ENCODE peak calls at places on chromosome 9, in five cellular contexts. C is OCI-LY7, O is prostate gland, Q is H1, I is GM23248. F is an unnamed sample.

GRCh38 chr9:137828527-137829259 is 48.9 kb upstream of the CACNA1B start:
- DNase-seq in I (peak; percentile 37), C (no peak), Q (peak; percentile 81), O (no peak), F (no peak)

GRCh38 chr9:20619492-20619860 is 2.8 kb downstream of the MLLT3 start:
- DNase-seq in Q (no peak), C (no peak), O (no peak), I (no peak), F (no peak)

GRCh38 chr9:76902395-76902794 is 3.5 kb downstream of the PRUNE2 start:
- DNase-seq in C (no peak), O (no peak), Q (no peak), I (no peak), F (no peak)

GRCh38 chr9:114763220-114763619 is 42.6 kb downstream of the TNFSF15 start:
- DNase-seq in O (no peak), Q (no peak), I (no peak), C (no peak), F (no peak)

GRCh38 chr9:79641055-79641454 is 69.3 kb downstream of the TLE4 start:
- DNase-seq in Q (no peak), C (no peak), I (no peak), O (no peak), F (no peak)

GRCh38 chr9:129953736-129954135 is 89.3 kb downstream of the FNBP1 start:
- DNase-seq in C (no peak), Q (no peak), O (no peak), I (no peak), F (no peak)

GRCh38 chr9:95516736-95517558 is at the start of gene PTCH1:
- DNase-seq in O (peak; percentile 69), Q (peak; percentile 79), I (peak; percentile 75), C (no peak), F (peak; percentile 54)

GRCh38 chr9:29213374-29214161 is 1640.3 kb upstream of the C9orf72 start:
- DNase-seq in I (no peak), O (no peak), Q (peak; percentile 83), C (no peak), F (peak; percentile 37)

GRCh38 chr9:92245005-92245797 is 48.3 kb downstream of the IARS1 start:
- DNase-seq in O (no peak), I (peak; percentile 88), C (no peak), Q (no peak), F (peak; percentile 13)

GRCh38 chr9:116585896-116586295 is 101.2 kb upstream of the TRIM32 start:
- DNase-seq in Q (no peak), O (no peak), C (no peak), I (peak; percentile 57), F (no peak)

GRCh38 chr9:123167474-123167873 is 100.9 kb downstream of the STRBP start:
- DNase-seq in Q (no peak), C (peak; percentile 57), O (no peak), I (no peak), F (no peak)

GRCh38 chr9:138049085-138049778 is 171.7 kb downstream of the CACNA1B start:
- DNase-seq in I (no peak), O (no peak), C (no peak), Q (no peak), F (no peak)

GRCh38 chr9:5500441-5501235 is 9.7 kb upstream of the PDCD1LG2 start:
- DNase-seq in O (no peak), C (no peak), I (no peak), Q (no peak), F (no peak)

GRCh38 chr9:123871781-123872180 is 58.1 kb downstream of the DENND1A start:
- DNase-seq in I (no peak), Q (no peak), C (no peak), O (no peak), F (no peak)

GRCh38 chr9:4062966-4063365 is 236.9 kb downstream of the GLIS3 start:
- DNase-seq in C (no peak), O (no peak), I (peak; percentile 32), Q (no peak), F (peak; percentile 51)

GRCh38 chr9:6590329-6590728 is 55.2 kb downstream of the GLDC start:
- DNase-seq in Q (no peak), C (no peak), O (no peak), I (no peak), F (no peak)

GRCh38 chr9:78121488-78121887 is 89.9 kb upstream of the GNAQ start:
- DNase-seq in C (peak; percentile 36), Q (peak; percentile 83), O (peak; percentile 27), I (peak; percentile 63), F (peak; percentile 20)

GRCh38 chr9:107405511-107405910 is 84.1 kb downstream of the KLF4 start:
- DNase-seq in O (no peak), Q (no peak), I (no peak), C (no peak), F (no peak)

GRCh38 chr9:120477534-120478001 is 102.4 kb downstream of the CDK5RAP2 start:
- DNase-seq in O (peak; percentile 35), Q (peak; percentile 85), C (peak; percentile 28), I (peak; percentile 86), F (peak; percentile 51)

GRCh38 chr9:87646546-87646945 is 79.4 kb upstream of the CTSL start:
- DNase-seq in C (no peak), Q (no peak), I (no peak), O (no peak), F (no peak)

GRCh38 chr9:82539126-82539525 is 523.8 kb downstream of the RASEF start:
- DNase-seq in C (no peak), I (no peak), Q (no peak), O (no peak), F (no peak)

GRCh38 chr9:14301006-14301405 is 12.9 kb downstream of the NFIB start:
- DNase-seq in O (no peak), C (no peak), I (no peak), Q (no peak), F (no peak)
- H3K27ac ChIP-seq in O (no peak overlapping the region), C (no peak overlapping the region), I (no peak overlapping the region), Q (no peak overlapping the region), F (no peak overlapping the region)

DNA sequence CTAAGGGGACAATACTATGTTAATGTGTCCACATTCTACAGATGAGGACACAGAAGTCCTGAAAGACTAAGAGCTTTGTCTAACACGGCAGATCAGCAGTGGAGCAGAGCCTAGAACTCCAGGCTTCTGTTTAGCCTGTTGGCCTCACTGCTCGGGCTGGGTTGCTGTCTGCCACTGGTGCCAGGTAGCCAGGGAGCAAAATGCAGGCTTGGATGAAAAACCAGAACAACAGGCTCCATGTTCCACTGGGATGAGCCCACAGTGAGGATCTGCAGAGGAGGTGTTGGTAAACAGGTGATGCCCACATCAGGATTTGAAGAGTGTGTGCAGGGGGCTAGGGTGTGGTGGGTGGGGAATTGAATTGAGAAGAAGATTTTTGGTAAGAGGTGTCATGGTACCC is 114.0 kb upstream of the TBC1D2 start:
- DNase-seq in Q (no peak), C (no peak), O (no peak), I (no peak), F (no peak)
- H3K4me1 ChIP-seq in Q (no peaks in the 10 kb centered on the region), C (no peaks in the 10 kb centered on the region), O (no peaks in the 10 kb centered on the region), I (peaks cover 19% of the 10 kb centered on the region), F (no peaks in the 10 kb centered on the region)

GRCh38 chr9:89351584-89351983 is 33.3 kb downstream of the SECISBP2 start:
- DNase-seq in I (no peak), O (no peak), Q (no peak), C (no peak), F (no peak)
- H3K27ac ChIP-seq in I (no peak overlapping the region), O (no peak overlapping the region), Q (no peak overlapping the region), C (no peak overlapping the region), F (no peak overlapping the region)

DNA sequence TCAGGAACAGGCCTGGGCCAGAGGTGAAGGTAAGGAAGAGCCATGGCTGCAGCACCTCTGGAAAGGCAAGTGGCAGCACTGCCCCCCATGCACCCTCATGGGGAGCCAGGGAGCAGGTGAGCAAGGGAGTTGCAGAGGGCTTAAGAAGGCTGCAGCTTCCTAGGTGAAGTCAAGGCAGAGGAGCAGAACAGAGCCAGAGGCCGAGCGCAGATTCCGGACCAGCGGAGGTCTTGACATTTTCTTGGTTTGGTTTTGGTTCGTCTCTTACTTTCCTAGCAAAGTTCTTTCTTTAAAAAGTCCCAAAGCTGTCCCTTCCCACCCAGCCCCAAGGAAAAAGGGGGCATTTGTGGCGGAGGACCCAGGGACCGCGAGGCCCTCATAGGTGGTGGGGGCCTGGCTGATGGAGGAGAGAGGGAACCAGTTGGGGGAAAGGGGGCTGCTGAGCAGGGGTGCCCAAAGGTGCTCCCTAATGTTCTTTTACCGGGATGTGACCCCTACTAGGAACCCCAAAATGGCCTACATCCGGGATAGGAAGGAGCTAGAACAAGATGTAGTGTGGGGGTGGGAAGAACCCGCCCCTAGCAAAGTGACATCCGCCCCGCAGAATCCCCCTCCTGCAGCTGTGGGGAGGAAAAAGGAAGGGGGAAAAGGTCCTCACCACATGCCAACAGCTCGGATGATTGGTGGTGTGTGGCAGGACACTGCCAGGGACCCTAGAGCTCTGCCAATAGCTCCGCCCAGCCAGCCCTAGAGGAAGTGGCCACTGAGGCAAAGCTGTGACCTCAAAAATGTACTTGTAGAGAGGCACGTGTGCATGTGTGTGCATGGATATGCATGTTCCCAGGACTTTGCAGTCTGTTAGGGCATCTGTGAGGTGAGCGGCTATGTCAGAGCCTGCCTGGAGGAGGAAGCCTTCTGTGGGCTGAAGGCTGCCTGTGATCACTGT is 914 bp upstream of the CD72 start:
- DNase-seq in C (peak; percentile 94), I (no peak), Q (no peak), O (no peak), F (no peak)
- H3K4me1 ChIP-seq in C (peaks cover 67% of the 10 kb centered on the region), I (no peaks in the 10 kb centered on the region), Q (no peaks in the 10 kb centered on the region), O (no peaks in the 10 kb centered on the region), F (no peaks in the 10 kb centered on the region)

DNA sequence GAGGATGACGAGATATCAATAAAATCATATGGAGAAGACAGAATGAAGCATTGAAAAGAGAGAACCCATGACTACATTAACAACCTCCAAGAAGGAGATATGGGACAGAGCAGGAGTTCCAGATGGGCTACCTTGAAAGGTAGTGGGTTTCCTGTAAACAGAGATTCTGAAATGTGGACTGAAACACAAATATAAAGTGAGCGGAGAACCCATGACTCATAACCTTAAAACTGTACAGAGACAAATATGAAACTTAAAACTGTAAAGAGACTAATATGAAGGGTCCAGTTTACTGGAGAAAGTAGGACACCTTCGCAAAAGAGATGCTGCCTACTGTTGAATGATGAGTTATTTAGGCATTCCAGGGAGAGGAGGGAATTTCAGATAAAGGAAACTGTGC is 383.7 kb downstream of the CAAP1 start:
- DNase-seq in Q (no peak), O (no peak), C (no peak), I (no peak), F (no peak)
- H3K27ac ChIP-seq in Q (no peak overlapping the region), O (no peak overlapping the region), C (no peak overlapping the region), I (no peak overlapping the region), F (no peak overlapping the region)

GRCh38 chr9:113572076-113572861 is 108.7 kb downstream of the RGS3 start:
- DNase-seq in Q (no peak), C (no peak), I (no peak), O (no peak), F (no peak)
- H3K4me1 ChIP-seq in Q (no peaks in the 10 kb centered on the region), C (peaks cover 42% of the 10 kb centered on the region), I (peaks cover 26% of the 10 kb centered on the region), O (no peaks in the 10 kb centered on the region), F (peaks cover 10% of the 10 kb centered on the region)

F was measured in foreskin keratinocyte.